ENCODE peak calls at places on chromosomes 4 and X, in seven cellular contexts. E is PC-9, Z is GM23248, T is GM23338, U is SK-N-SH, L is MM.1S, M is neural progenitor cell. X is an unnamed sample.

GRCh38 chr4:53558061-53558801 is 33.1 kb downstream of the LNX1 start:
- DNase-seq in E (no peak), Z (peak; percentile 91), T (peak; percentile 44), U (no peak), L (no peak), M (peak; percentile 6), X (peak; percentile 90)

GRCh38 chr4:48269861-48270515 is 350 bp upstream of the TEC start:
- DNase-seq in E (peak; percentile 94), Z (peak; percentile 82), T (peak; percentile 97), U (peak; percentile 98), L (peak; percentile 92), M (peak; percentile 93), X (peak; percentile 85)

GRCh38 chr4:98496446-98496845 is 162.0 kb downstream of the TSPAN5 start:
- DNase-seq in E (no peak), Z (no peak), T (no peak), U (no peak), L (no peak), M (no peak), X (no peak)

GRCh38 chrX:105543271-105543670 is 279.1 kb upstream of the NRK start:
- DNase-seq in E (no peak), Z (no peak), T (peak; percentile 21), U (no peak), L (no peak), M (no peak), X (no peak)

GRCh38 chr4:134365852-134366251 is 164.3 kb upstream of the PABPC4L start:
- DNase-seq in E (no peak), Z (no peak), T (no peak), U (no peak), L (no peak), M (no peak), X (peak; percentile 19)

GRCh38 chr4:55884093-55884850 is 30.8 kb downstream of the EXOC1 start:
- DNase-seq in E (no peak), Z (no peak), T (no peak), U (no peak), L (no peak), M (peak; percentile 44), X (no peak)

GRCh38 chr4:54709281-54709854 is 51.6 kb downstream of the KIT start:
- DNase-seq in E (no peak), Z (no peak), T (no peak), U (no peak), L (no peak), M (no peak), X (no peak)

GRCh38 chrX:99271641-99272040 is 1138.4 kb downstream of the PCDH19 start:
- DNase-seq in E (no peak), Z (no peak), T (peak; percentile 2), U (no peak), L (no peak), M (no peak), X (no peak)

GRCh38 chrX:115584715-115585114 is 23.7 kb downstream of the PLS3 start:
- DNase-seq in E (no peak), Z (peak; percentile 74), T (no peak), U (no peak), L (no peak), M (no peak), X (peak; percentile 51)

GRCh38 chr4:87532907-87533306 is 3.7 kb upstream of the SPARCL1 start:
- DNase-seq in E (no peak), Z (no peak), T (no peak), U (no peak), L (no peak), M (no peak), X (no peak)

GRCh38 chrX:10007604-10008003 is 40.4 kb downstream of the CLDN34 start:
- DNase-seq in E (no peak), Z (peak; percentile 53), T (no peak), U (no peak), L (no peak), M (no peak), X (no peak)

GRCh38 chr4:11976726-11977263 is 548.1 kb upstream of the HS3ST1 start:
- DNase-seq in E (no peak), Z (no peak), T (no peak), U (no peak), L (no peak), M (no peak), X (peak; percentile 47)

GRCh38 chrX:48927125-48927524 is 8.3 kb upstream of the PIM2 start:
- DNase-seq in E (no peak), Z (no peak), T (peak; percentile 74), U (no peak), L (no peak), M (peak; percentile 30), X (no peak)

GRCh38 chrX:129524250-129524850 is 1.1 kb upstream of the SMARCA1 start:
- DNase-seq in E (no peak), Z (no peak), T (no peak), U (no peak), L (no peak), M (no peak), X (no peak)

GRCh38 chrX:2703991-2704369 is 12.9 kb downstream of the CD99 start:
- DNase-seq in E (no peak), Z (peak; percentile 73), T (peak; percentile 56), U (no peak), L (no peak), M (no peak), X (no peak)

GRCh38 chr4:185582651-185583400 is 47.5 kb upstream of the PDLIM3 start:
- DNase-seq in E (no peak), Z (no peak), T (no peak), U (no peak), L (no peak), M (peak; percentile 40), X (no peak)

GRCh38 chr4:185580699-185581098 is 45.4 kb upstream of the PDLIM3 start:
- DNase-seq in E (no peak), Z (no peak), T (no peak), U (no peak), L (no peak), M (no peak), X (no peak)

GRCh38 chr4:185585211-185585610 is 49.9 kb upstream of the PDLIM3 start:
- DNase-seq in E (no peak), Z (no peak), T (no peak), U (no peak), L (no peak), M (no peak), X (no peak)

GRCh38 chr4:185587065-185587443 is 51.7 kb upstream of the PDLIM3 start:
- DNase-seq in E (no peak), Z (no peak), T (no peak), U (no peak), L (no peak), M (no peak), X (no peak)

DNA sequence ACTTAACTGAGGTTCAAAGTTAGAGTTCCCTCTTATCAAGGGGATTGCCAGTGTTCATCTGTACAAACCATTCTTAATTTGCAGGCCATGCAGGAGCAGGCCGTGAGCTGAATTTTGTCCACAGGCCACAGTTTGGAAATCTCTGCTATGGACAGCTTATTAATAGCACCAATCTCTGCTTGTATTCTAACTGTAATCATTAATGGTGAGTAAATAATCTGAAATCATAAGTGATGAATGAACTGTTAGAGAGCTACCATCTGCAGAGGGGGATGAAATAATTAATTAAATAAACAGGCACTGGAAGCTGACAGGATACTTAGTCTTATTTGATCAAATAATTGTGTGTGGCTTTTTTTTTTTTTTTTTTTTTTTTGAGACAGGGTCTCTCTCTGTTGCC is 48.5 kb upstream of the PDLIM3 start:
- DNase-seq in E (no peak), Z (no peak), T (no peak), U (no peak), L (no peak), M (no peak), X (no peak)
- H3F3A ChIP-seq in E (no peaks in the 10 kb centered on the region), Z (no peaks in the 10 kb centered on the region), T (peaks cover 7% of the 10 kb centered on the region), U (no peaks in the 10 kb centered on the region), L (peaks cover 15% of the 10 kb centered on the region), M (no peaks in the 10 kb centered on the region), X (no peaks in the 10 kb centered on the region)

DNA sequence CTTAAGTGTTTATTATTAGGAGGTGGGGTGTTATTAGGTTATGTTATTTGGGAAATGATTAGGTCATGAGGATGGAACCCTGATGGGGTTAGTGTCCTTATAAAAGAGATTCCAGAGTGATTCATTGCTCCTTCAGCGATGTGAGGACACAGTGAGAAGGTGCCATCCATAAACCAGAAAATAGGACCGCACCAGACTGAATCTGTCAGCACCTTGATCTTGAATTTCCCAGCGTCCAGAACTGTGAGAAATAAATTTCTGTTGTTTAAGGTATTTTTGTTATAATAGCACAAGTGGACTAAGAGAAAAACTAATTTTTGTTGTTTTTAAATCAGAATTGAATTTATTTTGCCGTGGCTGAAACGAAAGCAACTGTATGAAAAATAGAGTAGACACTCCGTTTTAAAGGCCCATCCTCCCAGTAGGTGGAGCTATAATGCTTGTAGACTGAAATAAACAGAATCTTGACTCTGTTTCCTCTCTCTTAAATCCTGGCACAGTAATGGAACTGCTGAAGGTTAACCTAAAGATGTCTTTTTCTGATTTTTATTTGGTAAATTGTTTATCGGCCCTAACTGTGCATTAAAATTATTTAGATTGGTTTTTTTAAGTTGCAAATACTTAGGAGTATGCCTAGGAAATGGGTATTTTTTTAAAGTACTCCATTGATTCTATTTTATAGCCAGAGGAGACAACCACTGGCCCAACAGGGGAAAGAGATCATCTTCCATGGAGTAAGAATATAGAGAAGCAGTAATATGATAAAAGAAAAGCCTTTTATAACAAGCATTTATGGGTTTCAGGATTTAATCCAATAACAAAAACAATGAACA is 133.2 kb upstream of the ADAMTS3 start:
- DNase-seq in E (no peak), Z (peak; percentile 73), T (peak; percentile 81), U (peak; percentile 34), L (peak; percentile 78), M (peak; percentile 76), X (peak; percentile 80)
- H2AFZ ChIP-seq in E (peak overlapping the region; percentile 69), Z (peak overlapping the region; percentile 88), T (peak overlapping the region; percentile 14), U (peak overlapping the region; percentile 69), L (peak overlapping the region; percentile 57), M (no peak overlapping the region), X (peak overlapping the region; percentile 79)

DNA sequence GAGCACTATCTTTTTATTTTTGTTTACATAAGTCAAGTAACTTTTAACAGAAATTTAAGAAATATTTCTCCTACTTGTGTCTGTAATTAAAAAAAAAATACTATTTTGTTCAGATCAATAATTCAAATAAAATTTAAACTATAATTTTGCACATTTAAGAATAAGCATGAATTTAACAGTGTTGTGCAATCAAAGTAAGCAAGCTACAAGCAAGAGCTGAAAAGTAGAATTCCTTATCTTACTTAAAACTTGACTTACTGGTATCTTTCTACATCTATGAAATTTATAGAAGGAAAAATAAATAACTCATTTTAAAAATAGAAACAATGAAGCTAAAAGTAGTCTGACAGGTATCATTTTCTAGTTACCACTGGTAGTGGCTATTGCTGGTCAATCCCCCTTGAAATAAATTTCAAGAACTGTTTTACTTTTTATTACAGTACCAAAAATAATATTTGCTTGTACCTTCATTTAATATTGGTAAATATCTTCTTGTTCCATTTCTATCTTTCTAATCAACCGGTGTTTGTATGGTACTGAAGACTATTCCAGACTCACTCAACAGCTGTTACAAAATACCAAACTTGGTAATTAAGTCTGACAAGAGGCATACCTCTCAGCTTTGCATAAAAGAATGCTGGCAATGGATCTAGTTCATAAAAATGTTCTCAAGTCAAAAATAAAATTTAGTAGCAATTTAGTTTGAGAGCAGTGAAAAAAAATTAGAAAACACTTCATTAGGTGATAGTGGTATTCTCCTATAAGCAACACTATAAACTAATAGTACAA is 62.2 kb downstream of the NOCT start:
- DNase-seq in E (no peak), Z (no peak), T (no peak), U (no peak), L (no peak), M (no peak), X (no peak)
- H4K20me1 ChIP-seq in E (peaks cover 62% of the 10 kb centered on the region), Z (no peaks in the 10 kb centered on the region), T (peaks cover 35% of the 10 kb centered on the region), U (peaks cover 85% of the 10 kb centered on the region), L (peaks cover 30% of the 10 kb centered on the region), M (peaks cover 19% of the 10 kb centered on the region), X (peaks cover 29% of the 10 kb centered on the region)

DNA sequence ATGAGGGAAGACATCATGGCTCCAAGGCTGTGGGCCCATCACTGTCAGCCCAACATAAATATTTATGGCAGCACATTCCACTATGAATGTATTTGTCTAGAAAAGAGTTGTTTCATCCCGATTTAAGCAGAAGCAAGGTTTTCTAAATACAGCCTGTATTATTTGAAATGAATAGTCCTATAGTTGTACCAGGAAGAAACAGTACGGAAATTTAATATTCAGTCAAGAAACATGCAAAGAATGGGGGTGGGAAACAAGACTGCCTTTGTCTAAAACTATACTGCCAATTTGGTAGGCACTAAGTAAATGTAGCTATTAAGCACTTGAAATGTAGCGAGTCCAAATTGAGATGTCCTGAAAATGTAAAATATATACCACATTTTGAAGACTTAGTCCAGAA is 69.1 kb downstream of the MOSPD2 start:
- DNase-seq in E (no peak), Z (no peak), T (no peak), U (no peak), L (no peak), M (no peak), X (no peak)
- H3F3A ChIP-seq in E (no peaks in the 10 kb centered on the region), Z (peaks cover 2% of the 10 kb centered on the region), T (no peaks in the 10 kb centered on the region), U (no peaks in the 10 kb centered on the region), L (no peaks in the 10 kb centered on the region), M (no peaks in the 10 kb centered on the region), X (no peaks in the 10 kb centered on the region)

X was measured in PC-3.